ENCODE peak calls at places on chromosome 17, in five cellular contexts. One of them, this sample, is unnamed.
A peak's percentile ranks its signal among the peaks of the same experiment; 100 is the strongest.

GRCh38 chr17:63611354-63611753 is 10.7 kb downstream of the TACO1 start:
- DNase-seq in NCI-H1436: no peak
- DNase-seq in astrocyte of the cerebellum: no peak
- DNase-seq in fibroblast of lung: no peak
- DNase-seq in HTR-8/SVneo: no peak
- DNase-seq in this sample: no peak

GRCh38 chr17:11880714-11881113 is 116.6 kb downstream of the ZNF18 start:
- DNase-seq in NCI-H1436: no peak
- DNase-seq in astrocyte of the cerebellum: peak; percentile 6
- DNase-seq in fibroblast of lung: no peak
- DNase-seq in HTR-8/SVneo: no peak
- DNase-seq in this sample: no peak

GRCh38 chr17:39981207-39982068 is 831 bp downstream of the PSMD3 start:
- DNase-seq in NCI-H1436: no peak
- DNase-seq in astrocyte of the cerebellum: no peak
- DNase-seq in fibroblast of lung: peak; percentile 2
- DNase-seq in HTR-8/SVneo: no peak
- DNase-seq in this sample: peak; percentile 12

GRCh38 chr17:31373150-31374082 is 18.1 kb upstream of the RAB11FIP4 start:
- DNase-seq in NCI-H1436: peak; percentile 53
- DNase-seq in astrocyte of the cerebellum: peak; percentile 53
- DNase-seq in fibroblast of lung: peak; percentile 50
- DNase-seq in HTR-8/SVneo: no peak
- DNase-seq in this sample: peak; percentile 67

GRCh38 chr17:12719948-12720347 is 54.3 kb downstream of the MYOCD start:
- DNase-seq in NCI-H1436: no peak
- DNase-seq in astrocyte of the cerebellum: no peak
- DNase-seq in fibroblast of lung: no peak
- DNase-seq in HTR-8/SVneo: no peak
- DNase-seq in this sample: no peak

GRCh38 chr17:40480501-40481003 is 20.9 kb downstream of the TNS4 start:
- DNase-seq in NCI-H1436: peak; percentile 79
- DNase-seq in astrocyte of the cerebellum: no peak
- DNase-seq in fibroblast of lung: no peak
- DNase-seq in HTR-8/SVneo: no peak
- DNase-seq in this sample: peak; percentile 16

GRCh38 chr17:70034158-70034557 is 40.9 kb upstream of the KCNJ16 start:
- DNase-seq in NCI-H1436: no peak
- DNase-seq in astrocyte of the cerebellum: no peak
- DNase-seq in fibroblast of lung: no peak
- DNase-seq in HTR-8/SVneo: no peak
- DNase-seq in this sample: peak; percentile 71

GRCh38 chr17:40035162-40035559 is 19.0 kb downstream of the MED24 start:
- DNase-seq in NCI-H1436: no peak
- DNase-seq in astrocyte of the cerebellum: no peak
- DNase-seq in fibroblast of lung: peak; percentile 25
- DNase-seq in HTR-8/SVneo: no peak
- DNase-seq in this sample: peak; percentile 56

GRCh38 chr17:58693208-58693607 is 806 bp downstream of the RAD51C start:
- DNase-seq in NCI-H1436: no peak
- DNase-seq in astrocyte of the cerebellum: no peak
- DNase-seq in fibroblast of lung: no peak
- DNase-seq in HTR-8/SVneo: no peak
- DNase-seq in this sample: no peak

GRCh38 chr17:82105882-82106696 is 8.1 kb upstream of the FASN start:
- DNase-seq in NCI-H1436: peak; percentile 75
- DNase-seq in astrocyte of the cerebellum: no peak
- DNase-seq in fibroblast of lung: peak; percentile 35
- DNase-seq in HTR-8/SVneo: peak; percentile 88
- DNase-seq in this sample: peak; percentile 50

GRCh38 chr17:80770881-80771611 is 220.6 kb upstream of the CHMP6 start:
- DNase-seq in NCI-H1436: no peak
- DNase-seq in astrocyte of the cerebellum: no peak
- DNase-seq in fibroblast of lung: no peak
- DNase-seq in HTR-8/SVneo: no peak
- DNase-seq in this sample: no peak

GRCh38 chr17:39925282-39926134 is 1.9 kb downstream of the ORMDL3 start:
- DNase-seq in NCI-H1436: peak; percentile 79
- DNase-seq in astrocyte of the cerebellum: no peak
- DNase-seq in fibroblast of lung: no peak
- DNase-seq in HTR-8/SVneo: no peak
- DNase-seq in this sample: no peak

GRCh38 chr17:8164815-8165131 is 2.0 kb upstream of the VAMP2 start:
- DNase-seq in NCI-H1436: no peak
- DNase-seq in astrocyte of the cerebellum: no peak
- DNase-seq in fibroblast of lung: no peak
- DNase-seq in HTR-8/SVneo: no peak
- DNase-seq in this sample: no peak

GRCh38 chr17:17120294-17120693 is 78.0 kb downstream of the MPRIP start:
- DNase-seq in NCI-H1436: no peak
- DNase-seq in astrocyte of the cerebellum: no peak
- DNase-seq in fibroblast of lung: no peak
- DNase-seq in HTR-8/SVneo: no peak
- DNase-seq in this sample: no peak

GRCh38 chr17:52027620-52028019 is 130.9 kb downstream of the CA10 start:
- DNase-seq in NCI-H1436: no peak
- DNase-seq in astrocyte of the cerebellum: peak; percentile 20
- DNase-seq in fibroblast of lung: peak; percentile 79
- DNase-seq in HTR-8/SVneo: peak; percentile 35
- DNase-seq in this sample: no peak

GRCh38 chr17:35875439-35876139 is 4.6 kb downstream of the CCL5 start:
- DNase-seq in NCI-H1436: no peak
- DNase-seq in astrocyte of the cerebellum: no peak
- DNase-seq in fibroblast of lung: no peak
- DNase-seq in HTR-8/SVneo: no peak
- DNase-seq in this sample: no peak

GRCh38 chr17:6574689-6575595 is 18.6 kb upstream of the PITPNM3 start:
- DNase-seq in NCI-H1436: no peak
- DNase-seq in astrocyte of the cerebellum: no peak
- DNase-seq in fibroblast of lung: peak; percentile 79
- DNase-seq in HTR-8/SVneo: no peak
- DNase-seq in this sample: no peak

GRCh38 chr17:48484256-48484655 is 46.6 kb downstream of the HOXB1 start:
- DNase-seq in NCI-H1436: no peak
- DNase-seq in astrocyte of the cerebellum: no peak
- DNase-seq in fibroblast of lung: peak; percentile 87
- DNase-seq in HTR-8/SVneo: no peak
- DNase-seq in this sample: no peak

GRCh38 chr17:41692722-41693521 is 4.2 kb downstream of the EIF1 start:
- DNase-seq in NCI-H1436: no peak
- DNase-seq in astrocyte of the cerebellum: no peak
- DNase-seq in fibroblast of lung: no peak
- DNase-seq in HTR-8/SVneo: no peak
- DNase-seq in this sample: no peak

GRCh38 chr17:8873801-8874715 is 6.6 kb upstream of the PIK3R6 start:
- DNase-seq in NCI-H1436: no peak
- DNase-seq in astrocyte of the cerebellum: no peak
- DNase-seq in fibroblast of lung: no peak
- DNase-seq in HTR-8/SVneo: no peak
- DNase-seq in this sample: no peak

GRCh38 chr17:77505460-77505769 is 364.6 kb downstream of the SEC14L1 start:
- DNase-seq in NCI-H1436: no peak
- DNase-seq in astrocyte of the cerebellum: no peak
- DNase-seq in fibroblast of lung: no peak
- DNase-seq in HTR-8/SVneo: no peak
- DNase-seq in this sample: no peak